ENCODE peak calls at places on chromosomes 5 and 9, in eight cellular contexts. O, P, W, Y, E, S, V and D are unnamed samples.

GRCh38 chr9:109110326-109111014 is 9.3 kb downstream of the TMEM245 start:
- DNase-seq in O (no peak), P (no peak), W (no peak), Y (peak; percentile 18), E (no peak), S (no peak), V (no peak), D (no peak)

GRCh38 chr5:14501353-14502162 is 80.0 kb upstream of the OTULINL start:
- DNase-seq in O (no peak), P (no peak), W (no peak), Y (no peak), E (no peak), S (no peak), V (no peak), D (no peak)

GRCh38 chr5:113331201-113331551 is 103.6 kb downstream of the TSSK1B start:
- DNase-seq in O (no peak), P (no peak), W (no peak), Y (no peak), E (no peak), S (no peak), V (no peak), D (no peak)

GRCh38 chr5:94181940-94182339 is 436.5 kb downstream of the KIAA0825 start:
- DNase-seq in O (no peak), P (no peak), W (no peak), Y (no peak), E (no peak), S (peak; percentile 6), V (no peak), D (no peak)

GRCh38 chr5:556909-557441 is 32.7 kb upstream of the SLC9A3 start:
- DNase-seq in O (no peak), P (no peak), W (no peak), Y (no peak), E (no peak), S (no peak), V (no peak), D (no peak)

GRCh38 chr5:134874831-134875655 is 872 bp downstream of the TXNDC15 start:
- DNase-seq in O (peak; percentile 29), P (peak; percentile 47), W (peak; percentile 84), Y (peak; percentile 3), E (peak; percentile 0), S (peak; percentile 29), V (peak; percentile 76), D (peak; percentile 46)

GRCh38 chr5:57566914-57567313 is 84.3 kb upstream of the ACTBL2 start:
- DNase-seq in O (no peak), P (no peak), W (no peak), Y (no peak), E (no peak), S (no peak), V (no peak), D (no peak)

GRCh38 chr5:61866930-61867329 is 439.1 kb upstream of the KIF2A start:
- DNase-seq in O (no peak), P (no peak), W (no peak), Y (no peak), E (no peak), S (no peak), V (no peak), D (no peak)

GRCh38 chr9:14346826-14347407 is 33.0 kb upstream of the NFIB start:
- DNase-seq in O (no peak), P (no peak), W (no peak), Y (no peak), E (no peak), S (no peak), V (no peak), D (no peak)

GRCh38 chr9:88678431-88678830 is 143.5 kb downstream of the NXNL2 start:
- DNase-seq in O (no peak), P (no peak), W (no peak), Y (no peak), E (no peak), S (no peak), V (no peak), D (no peak)
- H3K27ac ChIP-seq in O (no peak overlapping the region), P (no peak overlapping the region), W (no peak overlapping the region), Y (no peak overlapping the region), E (no peak overlapping the region), S (no peak overlapping the region), V (no peak overlapping the region), D (no peak overlapping the region)

DNA sequence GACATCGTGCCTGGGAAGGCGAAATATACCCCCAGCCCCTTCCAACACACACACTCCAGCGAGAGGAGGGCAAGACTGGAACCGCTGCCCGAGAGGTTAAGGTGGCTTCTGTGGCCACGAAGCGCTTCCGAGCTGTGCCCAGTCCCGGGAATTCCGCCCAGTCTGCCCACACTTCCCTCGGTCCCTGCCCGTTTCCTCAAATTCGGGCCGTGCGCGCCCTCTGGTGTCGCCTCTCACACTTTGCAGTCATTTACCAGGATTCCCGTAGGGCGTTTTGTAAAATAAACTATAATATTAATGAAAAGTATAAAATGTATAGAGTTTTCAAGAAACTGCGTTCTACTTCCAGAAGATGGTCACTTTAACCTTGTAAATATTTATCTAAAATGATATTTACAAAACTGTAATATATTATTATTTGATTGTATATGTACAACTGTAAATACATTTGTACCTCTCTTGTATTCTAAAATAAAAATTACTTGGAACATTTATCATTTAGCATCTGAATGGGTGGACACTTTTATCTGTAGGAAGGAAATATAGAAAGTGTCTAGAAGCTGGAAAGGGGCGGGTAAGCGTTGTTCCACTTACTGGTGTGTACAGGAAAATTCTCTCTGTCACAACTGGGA is 11.0 kb upstream of the EXOSC2 start:
- DNase-seq in O (peak; percentile 65), P (peak; percentile 62), W (peak; percentile 79), Y (peak; percentile 43), E (peak; percentile 47), S (peak; percentile 59), V (peak; percentile 56), D (peak; percentile 46)
- H3K4me3 ChIP-seq in O (peak overlapping the region; percentile 56), P (peak overlapping the region; percentile 87), W (peak overlapping the region; percentile 69), Y (peak overlapping the region; percentile 68), E (peak overlapping the region; percentile 82), S (peak overlapping the region; percentile 72), V (no peak overlapping the region), D (no peak overlapping the region)

GRCh38 chr5:144582046-144582445 is 411.4 kb downstream of the KCTD16 start:
- DNase-seq in O (no peak), P (no peak), W (no peak), Y (no peak), E (no peak), S (no peak), V (no peak), D (no peak)
- H3K27ac ChIP-seq in O (no peak overlapping the region), P (no peak overlapping the region), W (no peak overlapping the region), Y (no peak overlapping the region), E (no peak overlapping the region), S (no peak overlapping the region), V (no peak overlapping the region), D (no peak overlapping the region)

GRCh38 chr5:154059583-154059982 is 20.8 kb downstream of the MFAP3 start:
- DNase-seq in O (no peak), P (no peak), W (no peak), Y (no peak), E (no peak), S (no peak), V (no peak), D (no peak)
- H3K4me3 ChIP-seq in O (no peak overlapping the region), P (no peak overlapping the region), W (no peak overlapping the region), Y (no peak overlapping the region), E (no peak overlapping the region), S (no peak overlapping the region), V (no peak overlapping the region), D (no peak overlapping the region)

DNA sequence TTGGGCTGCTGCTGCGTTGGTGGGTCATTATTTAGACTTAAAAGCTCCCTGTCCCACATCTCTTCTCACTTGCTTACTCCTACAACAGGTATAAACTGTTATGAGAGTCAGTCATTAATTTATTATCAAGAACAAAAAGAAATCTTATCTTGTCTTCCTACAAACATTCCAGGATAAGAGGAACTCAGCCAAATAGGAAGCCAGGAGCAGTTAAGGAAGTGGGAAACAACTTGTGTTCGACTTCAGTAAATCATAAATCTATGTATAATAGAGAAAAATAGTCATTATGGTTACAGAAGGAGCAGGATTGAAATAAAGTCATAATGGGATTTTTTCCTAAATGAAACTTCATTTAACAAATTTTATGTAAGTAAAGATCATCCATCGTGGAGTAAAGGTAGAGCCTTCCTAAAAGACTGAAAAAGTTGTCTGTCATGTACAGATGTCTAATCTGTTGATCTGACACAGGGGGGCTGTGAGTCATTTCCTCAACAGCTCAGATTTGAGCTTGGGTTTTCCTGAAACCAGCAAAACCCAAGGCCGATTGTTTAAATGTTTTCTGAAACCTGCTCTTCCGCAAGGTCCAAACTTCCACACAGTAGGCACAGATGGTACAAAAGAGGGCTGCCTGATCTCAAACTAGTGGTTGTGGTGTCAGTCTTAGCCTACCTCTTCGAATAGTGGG is 25.3 kb upstream of the LRRTM2 start:
- DNase-seq in O (no peak), P (no peak), W (no peak), Y (no peak), E (no peak), S (no peak), V (no peak), D (peak; percentile 57)
- H3K27ac ChIP-seq in O (no peak overlapping the region), P (no peak overlapping the region), W (peak overlapping the region; percentile 80), Y (no peak overlapping the region), E (no peak overlapping the region), S (no peak overlapping the region), V (peak overlapping the region; percentile 41), D (no peak overlapping the region)

GRCh38 chr5:132386644-132387286 is 17.3 kb downstream of the SLC22A5 start:
- DNase-seq in O (peak; percentile 63), P (peak; percentile 86), W (peak; percentile 75), Y (peak; percentile 63), E (peak; percentile 62), S (peak; percentile 86), V (peak; percentile 72), D (peak; percentile 83)

GRCh38 chr5:132389453-132390286 is 20.2 kb downstream of the SLC22A5 start:
- DNase-seq in O (peak; percentile 92), P (peak; percentile 43), W (no peak), Y (no peak), E (no peak), S (no peak), V (no peak), D (peak; percentile 42)

GRCh38 chr5:132389051-132389331 is 19.5 kb downstream of the SLC22A5 start:
- DNase-seq in O (no peak), P (no peak), W (no peak), Y (no peak), E (no peak), S (no peak), V (no peak), D (no peak)

GRCh38 chr5:132388244-132389050 is 18.9 kb downstream of the SLC22A5 start:
- DNase-seq in O (no peak), P (no peak), W (no peak), Y (no peak), E (no peak), S (no peak), V (no peak), D (no peak)

GRCh38 chr5:132387649-132388117 is 18.2 kb downstream of the SLC22A5 start:
- DNase-seq in O (peak; percentile 81), P (no peak), W (no peak), Y (no peak), E (no peak), S (no peak), V (peak; percentile 75), D (no peak)
- H3K4me3 ChIP-seq in O (no peak overlapping the region), P (no peak overlapping the region), W (no peak overlapping the region), Y (no peak overlapping the region), E (no peak overlapping the region), S (no peak overlapping the region), V (no peak overlapping the region), D (no peak overlapping the region)